ENCODE peak calls at places on chromosome 15, in four cellular contexts. One of them, this sample, is unnamed.

GRCh38 chr15:29433050-29433318 is 163.4 kb upstream of the NSMCE3 start:
- DNase-seq in body of pancreas: no peak
- DNase-seq in mammary epithelial cell: no peak
- DNase-seq in OCI-LY7: no peak
- DNase-seq in this sample: no peak

GRCh38 chr15:88243895-88244787 is 12.4 kb downstream of the NTRK3 start:
- DNase-seq in body of pancreas: no peak
- DNase-seq in mammary epithelial cell: peak; percentile 36
- DNase-seq in OCI-LY7: peak; percentile 51
- DNase-seq in this sample: peak; percentile 23

GRCh38 chr15:59622289-59622688 is 10.7 kb downstream of the GCNT3 start:
- DNase-seq in body of pancreas: peak; percentile 24
- DNase-seq in mammary epithelial cell: peak; percentile 66
- DNase-seq in OCI-LY7: peak; percentile 51
- DNase-seq in this sample: peak; percentile 92

GRCh38 chr15:28930476-28931291 is 44.9 kb downstream of the APBA2 start:
- DNase-seq in body of pancreas: no peak
- DNase-seq in mammary epithelial cell: no peak
- DNase-seq in OCI-LY7: no peak
- DNase-seq in this sample: no peak

GRCh38 chr15:70560617-70561328 is 202.6 kb downstream of the UACA start:
- DNase-seq in body of pancreas: no peak
- DNase-seq in mammary epithelial cell: no peak
- DNase-seq in OCI-LY7: no peak
- DNase-seq in this sample: no peak

GRCh38 chr15:44736261-44736765 is at the start of gene TRIM69:
- DNase-seq in body of pancreas: no peak
- DNase-seq in mammary epithelial cell: no peak
- DNase-seq in OCI-LY7: peak; percentile 39
- DNase-seq in this sample: no peak

GRCh38 chr15:96160269-96160668 is 170.2 kb upstream of the NR2F2 start:
- DNase-seq in body of pancreas: peak; percentile 28
- DNase-seq in mammary epithelial cell: no peak
- DNase-seq in OCI-LY7: no peak
- DNase-seq in this sample: no peak

GRCh38 chr15:84833447-84833846 is 16.3 kb downstream of the ALPK3 start:
- DNase-seq in body of pancreas: peak; percentile 17
- DNase-seq in mammary epithelial cell: peak; percentile 40
- DNase-seq in OCI-LY7: no peak
- DNase-seq in this sample: no peak

GRCh38 chr15:77266708-77267387 is 153.1 kb downstream of the PEAK1 start:
- DNase-seq in body of pancreas: no peak
- DNase-seq in mammary epithelial cell: peak; percentile 67
- DNase-seq in OCI-LY7: no peak
- DNase-seq in this sample: no peak

GRCh38 chr15:90561344-90562244 is 31.9 kb downstream of the CRTC3 start:
- DNase-seq in body of pancreas: no peak
- DNase-seq in mammary epithelial cell: no peak
- DNase-seq in OCI-LY7: no peak
- DNase-seq in this sample: no peak

GRCh38 chr15:33328105-33328504 is 17.3 kb downstream of the RYR3 start:
- DNase-seq in body of pancreas: no peak
- DNase-seq in mammary epithelial cell: no peak
- DNase-seq in OCI-LY7: no peak
- DNase-seq in this sample: no peak

GRCh38 chr15:63035253-63035652 is 7.3 kb upstream of the TPM1 start:
- DNase-seq in body of pancreas: no peak
- DNase-seq in mammary epithelial cell: no peak
- DNase-seq in OCI-LY7: no peak
- DNase-seq in this sample: no peak

GRCh38 chr15:33801954-33802353 is 166.3 kb upstream of the CHRM5 start:
- DNase-seq in body of pancreas: no peak
- DNase-seq in mammary epithelial cell: peak; percentile 2
- DNase-seq in OCI-LY7: peak; percentile 2
- DNase-seq in this sample: no peak

GRCh38 chr15:60912984-60913697 is 316.0 kb downstream of the RORA start:
- DNase-seq in body of pancreas: peak; percentile 65
- DNase-seq in mammary epithelial cell: peak; percentile 16
- DNase-seq in OCI-LY7: no peak
- DNase-seq in this sample: no peak

GRCh38 chr15:25171856-25172687 is 217.3 kb downstream of the SNRPN start:
- DNase-seq in body of pancreas: peak; percentile 8
- DNase-seq in mammary epithelial cell: no peak
- DNase-seq in OCI-LY7: no peak
- DNase-seq in this sample: no peak

GRCh38 chr15:56040081-56041035 is 46.9 kb upstream of the NEDD4 start:
- DNase-seq in body of pancreas: peak; percentile 91
- DNase-seq in mammary epithelial cell: peak; percentile 97
- DNase-seq in OCI-LY7: no peak
- DNase-seq in this sample: peak; percentile 89

GRCh38 chr15:66702770-66703539 is 919 bp downstream of the SMAD6 start:
- DNase-seq in body of pancreas: peak; percentile 37
- DNase-seq in mammary epithelial cell: no peak
- DNase-seq in OCI-LY7: peak; percentile 46
- DNase-seq in this sample: no peak

GRCh38 chr15:101520395-101520794 is 30.9 kb upstream of the PCSK6 start:
- DNase-seq in body of pancreas: no peak
- DNase-seq in mammary epithelial cell: no peak
- DNase-seq in OCI-LY7: no peak
- DNase-seq in this sample: no peak

GRCh38 chr15:48556159-48556897 is 89.2 kb downstream of the FBN1 start:
- DNase-seq in body of pancreas: no peak
- DNase-seq in mammary epithelial cell: no peak
- DNase-seq in OCI-LY7: no peak
- DNase-seq in this sample: no peak

GRCh38 chr15:63718590-63719035 is 115.1 kb downstream of the HERC1 start:
- DNase-seq in body of pancreas: no peak
- DNase-seq in mammary epithelial cell: peak; percentile 62
- DNase-seq in OCI-LY7: no peak
- DNase-seq in this sample: peak; percentile 63

GRCh38 chr15:38084289-38084688 is 149.8 kb downstream of the TMCO5A start:
- DNase-seq in body of pancreas: no peak
- DNase-seq in mammary epithelial cell: peak; percentile 68
- DNase-seq in OCI-LY7: peak; percentile 51
- DNase-seq in this sample: no peak

GRCh38 chr15:78761891-78762385 is 49.3 kb downstream of the ADAMTS7 start:
- DNase-seq in body of pancreas: no peak
- DNase-seq in mammary epithelial cell: no peak
- DNase-seq in OCI-LY7: no peak
- DNase-seq in this sample: no peak

GRCh38 chr15:38148476-38148875 is 104.2 kb upstream of the SPRED1 start:
- DNase-seq in body of pancreas: no peak
- DNase-seq in mammary epithelial cell: no peak
- DNase-seq in OCI-LY7: no peak
- DNase-seq in this sample: no peak

GRCh38 chr15:70427120-70427519 is 329.4 kb upstream of the TLE3 start:
- DNase-seq in body of pancreas: no peak
- DNase-seq in mammary epithelial cell: no peak
- DNase-seq in OCI-LY7: no peak
- DNase-seq in this sample: no peak

GRCh38 chr15:66707310-66708160 is 5.5 kb downstream of the SMAD6 start:
- DNase-seq in body of pancreas: peak; percentile 63
- DNase-seq in mammary epithelial cell: no peak
- DNase-seq in OCI-LY7: no peak
- DNase-seq in this sample: no peak

GRCh38 chr15:85684174-85684710 is 110.5 kb downstream of the KLHL25 start:
- DNase-seq in body of pancreas: no peak
- DNase-seq in mammary epithelial cell: no peak
- DNase-seq in OCI-LY7: no peak
- DNase-seq in this sample: no peak

GRCh38 chr15:88625943-88626741 is 5.0 kb downstream of the AEN start:
- DNase-seq in body of pancreas: no peak
- DNase-seq in mammary epithelial cell: no peak
- DNase-seq in OCI-LY7: no peak
- DNase-seq in this sample: no peak

GRCh38 chr15:83053151-83053550 is 13.9 kb downstream of the BTBD1 start:
- DNase-seq in body of pancreas: no peak
- DNase-seq in mammary epithelial cell: peak; percentile 65
- DNase-seq in OCI-LY7: no peak
- DNase-seq in this sample: no peak

GRCh38 chr15:42921049-42921731 is 612 bp upstream of the TTBK2 start:
- DNase-seq in body of pancreas: peak; percentile 19
- DNase-seq in mammary epithelial cell: peak; percentile 31
- DNase-seq in OCI-LY7: peak; percentile 40
- DNase-seq in this sample: no peak

GRCh38 chr15:86036243-86036642 is 43.4 kb upstream of the AGBL1 start:
- DNase-seq in body of pancreas: no peak
- DNase-seq in mammary epithelial cell: no peak
- DNase-seq in OCI-LY7: no peak
- DNase-seq in this sample: no peak

GRCh38 chr15:91471410-91471993 is 371.4 kb downstream of the SV2B start:
- DNase-seq in body of pancreas: no peak
- DNase-seq in mammary epithelial cell: no peak
- DNase-seq in OCI-LY7: no peak
- DNase-seq in this sample: no peak

GRCh38 chr15:81589671-81590070 is 215.7 kb upstream of the TMC3 start:
- DNase-seq in body of pancreas: no peak
- DNase-seq in mammary epithelial cell: no peak
- DNase-seq in OCI-LY7: no peak
- DNase-seq in this sample: no peak

GRCh38 chr15:90697180-90697579 is 20.0 kb upstream of the BLM start:
- DNase-seq in body of pancreas: no peak
- DNase-seq in mammary epithelial cell: no peak
- DNase-seq in OCI-LY7: no peak
- DNase-seq in this sample: no peak

DNA sequence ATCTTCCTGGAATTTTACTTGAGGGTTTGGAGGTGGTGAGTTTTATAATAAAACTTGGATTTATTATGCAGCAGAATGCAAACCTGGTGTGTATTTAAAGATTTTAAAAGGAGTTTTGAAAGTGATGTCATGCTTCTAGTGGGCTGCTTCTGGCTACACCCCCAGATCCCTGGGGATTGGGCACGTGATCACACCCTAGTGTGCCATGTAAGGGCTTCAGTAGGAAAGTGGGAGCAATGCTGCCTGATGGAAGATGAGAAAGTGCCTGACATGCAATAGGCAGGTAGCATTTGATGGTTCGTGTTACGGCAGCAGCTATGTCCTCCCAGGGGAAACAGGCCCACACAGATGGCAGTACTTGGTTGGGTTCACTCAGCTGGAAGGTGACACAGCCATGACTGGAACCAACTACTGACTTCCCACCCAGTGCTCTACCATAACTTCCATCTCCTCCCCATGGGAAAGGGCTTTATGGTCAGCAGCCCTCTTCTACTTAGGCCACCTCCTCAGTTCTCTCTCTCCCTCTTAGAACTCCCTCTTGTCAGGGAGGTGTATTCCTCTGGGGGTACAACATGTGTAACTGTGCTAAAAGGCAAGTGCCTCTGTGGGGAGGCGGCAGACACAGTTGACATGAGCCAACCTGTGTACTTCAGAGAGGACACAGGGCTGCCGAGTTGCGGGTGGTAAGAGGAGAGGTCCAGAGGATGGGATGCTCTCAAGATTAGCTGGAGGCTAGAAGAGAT is 5.6 kb downstream of the ITPKA start:
- DNase-seq in body of pancreas: no peak
- DNase-seq in mammary epithelial cell: no peak
- DNase-seq in OCI-LY7: no peak
- DNase-seq in this sample: no peak
- H3K27ac ChIP-seq in body of pancreas: no peak overlapping the region
- H3K27ac ChIP-seq in mammary epithelial cell: no peak overlapping the region
- H3K27ac ChIP-seq in OCI-LY7: no peak overlapping the region
- H3K27ac ChIP-seq in this sample: no peak overlapping the region

GRCh38 chr15:98581715-98582114 is 66.6 kb upstream of the IGF1R start:
- DNase-seq in body of pancreas: no peak
- DNase-seq in mammary epithelial cell: no peak
- DNase-seq in OCI-LY7: no peak
- DNase-seq in this sample: peak; percentile 33
- TF ChIP-seq CTCF in body of pancreas: peak; percentile 62
- TF ChIP-seq CTCF in mammary epithelial cell: peak; percentile 40
- TF ChIP-seq CTCF in OCI-LY7: peak; percentile 31
- TF ChIP-seq CTCF in this sample: peak; percentile 39

DNA sequence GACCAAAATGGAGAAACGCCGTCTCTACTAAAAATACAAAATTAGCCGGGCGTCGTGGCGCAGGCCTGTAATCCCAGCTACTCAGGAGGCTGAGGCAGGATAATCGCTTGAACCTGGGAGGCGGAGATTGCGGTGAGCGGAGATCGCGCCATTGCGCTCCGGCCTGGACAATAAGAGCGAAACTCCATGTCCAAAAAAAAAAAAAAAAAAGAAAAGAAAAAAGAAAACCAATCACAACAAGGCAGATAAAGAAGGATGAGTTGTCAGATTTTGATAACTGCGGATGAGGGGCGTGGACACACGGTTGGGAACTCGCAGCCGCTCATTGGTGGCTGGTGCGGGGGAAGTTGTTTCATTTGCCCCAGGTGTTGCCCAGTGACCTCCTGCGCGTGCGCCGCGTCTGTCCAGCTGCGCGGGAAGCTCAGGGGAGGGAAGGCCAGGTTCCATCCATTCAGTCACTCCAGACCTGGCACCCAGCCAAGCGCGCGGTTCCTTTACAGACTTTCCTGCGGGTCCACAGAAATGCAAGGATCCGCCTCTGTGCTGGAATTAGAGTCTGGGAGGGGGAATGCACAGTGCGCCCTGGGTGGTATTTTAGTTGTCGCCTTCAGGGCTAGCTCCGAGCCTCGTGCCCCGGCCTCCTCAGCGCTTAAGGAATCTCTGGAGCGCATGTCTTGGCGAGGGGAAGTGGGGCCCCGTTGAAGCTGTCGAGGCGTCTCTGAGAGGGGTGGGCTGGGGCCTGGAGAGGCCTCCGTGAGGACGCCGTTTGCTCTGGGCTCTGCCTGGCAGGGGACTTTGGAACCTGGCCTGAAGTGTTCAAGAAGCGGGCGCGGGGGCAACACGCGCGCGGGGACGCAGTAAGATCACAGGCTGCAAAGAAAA is 708 bp upstream of the GCHFR start:
- DNase-seq in body of pancreas: peak; percentile 89
- DNase-seq in mammary epithelial cell: peak; percentile 50
- DNase-seq in OCI-LY7: no peak
- DNase-seq in this sample: peak; percentile 71
- H3K27ac ChIP-seq in body of pancreas: peak overlapping the region; percentile 91
- H3K27ac ChIP-seq in mammary epithelial cell: no peak overlapping the region
- H3K27ac ChIP-seq in OCI-LY7: peak overlapping the region; percentile 79
- H3K27ac ChIP-seq in this sample: peak overlapping the region; percentile 99

GRCh38 chr15:52256366-52256765 is 39.2 kb downstream of the MYO5C start:
- DNase-seq in body of pancreas: peak; percentile 69
- DNase-seq in mammary epithelial cell: peak; percentile 65
- DNase-seq in OCI-LY7: peak; percentile 84
- DNase-seq in this sample: peak; percentile 75
- TF ChIP-seq CTCF in body of pancreas: peak; percentile 85
- TF ChIP-seq CTCF in mammary epithelial cell: peak; percentile 76
- TF ChIP-seq CTCF in OCI-LY7: peak; percentile 88
- TF ChIP-seq CTCF in this sample: peak; percentile 90

DNA sequence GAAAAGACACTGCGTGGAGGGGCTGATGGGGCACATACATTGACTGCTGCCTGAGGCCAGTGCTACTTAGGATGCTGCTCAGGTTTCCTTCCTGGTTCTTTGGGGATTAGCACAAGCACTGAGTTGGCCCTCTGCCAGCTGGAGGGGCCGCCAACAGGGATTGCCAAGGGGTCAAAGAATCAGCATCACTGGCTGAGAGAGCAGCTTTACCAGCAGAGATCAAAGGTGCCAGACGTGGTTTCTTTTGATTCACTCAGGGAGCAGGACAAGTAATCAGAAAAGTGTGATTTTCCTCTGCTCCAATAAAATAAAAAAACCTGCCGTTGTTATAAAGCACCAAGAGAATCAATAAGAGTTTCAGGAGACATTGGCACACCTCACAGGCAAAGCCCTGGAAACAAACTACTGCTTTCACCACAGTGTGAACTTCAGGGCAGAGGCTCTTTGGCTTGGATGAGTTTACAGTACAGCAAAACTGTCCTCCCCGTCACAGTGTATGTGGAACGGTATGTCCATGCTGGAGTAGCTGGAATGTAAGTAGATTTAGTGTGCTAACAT is 45.8 kb upstream of the FSIP1 start:
- DNase-seq in body of pancreas: peak; percentile 20
- DNase-seq in mammary epithelial cell: no peak
- DNase-seq in OCI-LY7: no peak
- DNase-seq in this sample: peak; percentile 11
- H3K27ac ChIP-seq in body of pancreas: no peak overlapping the region
- H3K27ac ChIP-seq in mammary epithelial cell: no peak overlapping the region
- H3K27ac ChIP-seq in OCI-LY7: no peak overlapping the region
- H3K27ac ChIP-seq in this sample: no peak overlapping the region

This sample was measured in RWPE1.